ENCODE peak calls at places on chromosomes 1 and 21, in seven cellular contexts. One of them, this sample, is unnamed. For H3K4me1, the result is how much of the 10 kb centered on the place peaks cover.

GRCh38 chr1:55352080-55352800 is 137.1 kb upstream of the USP24 start:
- DNase-seq in lung: no peak
- DNase-seq in SJSA1: no peak
- DNase-seq in mesenchymal stem cell: no peak
- DNase-seq in upper lobe of left lung: no peak
- DNase-seq in GM23338: no peak
- DNase-seq in K562: no peak
- DNase-seq in this sample: no peak

GRCh38 chr1:206982216-206982615 is 12.0 kb upstream of the FCAMR start:
- DNase-seq in upper lobe of left lung: no peak
- DNase-seq in K562: peak
- DNase-seq in GM23338: peak
- DNase-seq in lung: peak
- DNase-seq in mesenchymal stem cell: peak
- DNase-seq in SJSA1: peak
- DNase-seq in this sample: no peak

GRCh38 chr1:154736840-154737239 is 128.9 kb upstream of the ADAR start:
- DNase-seq in GM23338: no peak
- DNase-seq in K562: peak
- DNase-seq in upper lobe of left lung: no peak
- DNase-seq in lung: no peak
- DNase-seq in SJSA1: peak
- DNase-seq in mesenchymal stem cell: peak
- DNase-seq in this sample: peak

GRCh38 chr1:208036177-208036808 is 125.4 kb upstream of the CD34 start:
- DNase-seq in lung: no peak
- DNase-seq in upper lobe of left lung: no peak
- DNase-seq in SJSA1: no peak
- DNase-seq in K562: peak
- DNase-seq in GM23338: peak
- DNase-seq in mesenchymal stem cell: peak
- DNase-seq in this sample: no peak

GRCh38 chr1:179080866-179081695 is 789 bp upstream of the TOR3A start:
- DNase-seq in SJSA1: no peak
- DNase-seq in K562: no peak
- DNase-seq in lung: no peak
- DNase-seq in GM23338: no peak
- DNase-seq in mesenchymal stem cell: no peak
- DNase-seq in upper lobe of left lung: no peak
- DNase-seq in this sample: no peak

GRCh38 chr1:31931241-31932225 is 6.6 kb downstream of the PTP4A2 start:
- DNase-seq in K562: peak
- DNase-seq in lung: no peak
- DNase-seq in SJSA1: peak
- DNase-seq in mesenchymal stem cell: peak
- DNase-seq in upper lobe of left lung: no peak
- DNase-seq in GM23338: peak
- DNase-seq in this sample: peak

GRCh38 chr1:150970818-150971582 is 3.6 kb downstream of the CERS2 start:
- DNase-seq in SJSA1: no peak
- DNase-seq in K562: no peak
- DNase-seq in upper lobe of left lung: no peak
- DNase-seq in GM23338: peak
- DNase-seq in lung: peak
- DNase-seq in mesenchymal stem cell: peak
- DNase-seq in this sample: no peak

GRCh38 chr1:222049176-222049575 is 307.3 kb upstream of the DUSP10 start:
- DNase-seq in upper lobe of left lung: no peak
- DNase-seq in lung: no peak
- DNase-seq in SJSA1: no peak
- DNase-seq in GM23338: no peak
- DNase-seq in mesenchymal stem cell: no peak
- DNase-seq in K562: no peak
- DNase-seq in this sample: no peak

GRCh38 chr1:107555578-107555977 is 409.4 kb downstream of the VAV3 start:
- DNase-seq in lung: no peak
- DNase-seq in upper lobe of left lung: no peak
- DNase-seq in mesenchymal stem cell: no peak
- DNase-seq in GM23338: no peak
- DNase-seq in K562: no peak
- DNase-seq in SJSA1: no peak
- DNase-seq in this sample: no peak

GRCh38 chr1:219993554-219994433 is 52.5 kb downstream of the EPRS1 start:
- DNase-seq in SJSA1: no peak
- DNase-seq in GM23338: no peak
- DNase-seq in upper lobe of left lung: no peak
- DNase-seq in mesenchymal stem cell: no peak
- DNase-seq in lung: no peak
- DNase-seq in K562: no peak
- DNase-seq in this sample: no peak

GRCh38 chr1:175839678-175840669 is 96.6 kb upstream of the TNR start:
- DNase-seq in mesenchymal stem cell: peak
- DNase-seq in upper lobe of left lung: no peak
- DNase-seq in GM23338: no peak
- DNase-seq in K562: no peak
- DNase-seq in SJSA1: no peak
- DNase-seq in lung: no peak
- DNase-seq in this sample: no peak

GRCh38 chr1:231106347-231106746 is 55.5 kb upstream of the TRIM67 start:
- DNase-seq in upper lobe of left lung: no peak
- DNase-seq in lung: no peak
- DNase-seq in K562: no peak
- DNase-seq in GM23338: no peak
- DNase-seq in mesenchymal stem cell: peak
- DNase-seq in SJSA1: peak
- DNase-seq in this sample: peak

GRCh38 chr1:64403331-64403730 is 66.6 kb upstream of the CACHD1 start:
- DNase-seq in K562: no peak
- DNase-seq in upper lobe of left lung: no peak
- DNase-seq in GM23338: no peak
- DNase-seq in mesenchymal stem cell: peak
- DNase-seq in SJSA1: no peak
- DNase-seq in lung: no peak
- DNase-seq in this sample: peak

GRCh38 chr21:25550352-25550751 is 56.9 kb downstream of the MRPL39 start:
- DNase-seq in lung: no peak
- DNase-seq in K562: no peak
- DNase-seq in mesenchymal stem cell: no peak
- DNase-seq in SJSA1: no peak
- DNase-seq in upper lobe of left lung: no peak
- DNase-seq in GM23338: no peak
- DNase-seq in this sample: no peak

GRCh38 chr1:67685558-67686271 is 714 bp downstream of the GADD45A start:
- DNase-seq in lung: peak
- DNase-seq in mesenchymal stem cell: peak
- DNase-seq in upper lobe of left lung: peak
- DNase-seq in K562: peak
- DNase-seq in GM23338: peak
- DNase-seq in SJSA1: peak
- DNase-seq in this sample: no peak

GRCh38 chr1:65958561-65959350 is 166.1 kb downstream of the PDE4B start:
- DNase-seq in GM23338: peak
- DNase-seq in K562: peak
- DNase-seq in mesenchymal stem cell: peak
- DNase-seq in SJSA1: peak
- DNase-seq in lung: no peak
- DNase-seq in upper lobe of left lung: peak
- DNase-seq in this sample: no peak

GRCh38 chr1:3777647-3778589 is 5.4 kb downstream of the SMIM1 start:
- DNase-seq in GM23338: no peak
- DNase-seq in upper lobe of left lung: peak
- DNase-seq in K562: no peak
- DNase-seq in mesenchymal stem cell: no peak
- DNase-seq in SJSA1: no peak
- DNase-seq in lung: no peak
- DNase-seq in this sample: no peak

GRCh38 chr1:26553942-26554682 is 24.6 kb downstream of the RPS6KA1 start:
- DNase-seq in upper lobe of left lung: no peak
- DNase-seq in SJSA1: no peak
- DNase-seq in mesenchymal stem cell: no peak
- DNase-seq in lung: no peak
- DNase-seq in K562: no peak
- DNase-seq in GM23338: no peak
- DNase-seq in this sample: no peak

GRCh38 chr1:15703562-15703961 is 19.4 kb downstream of the PLEKHM2 start:
- DNase-seq in SJSA1: peak
- DNase-seq in GM23338: no peak
- DNase-seq in K562: no peak
- DNase-seq in upper lobe of left lung: no peak
- DNase-seq in mesenchymal stem cell: peak
- DNase-seq in lung: peak
- DNase-seq in this sample: peak

GRCh38 chr1:61079898-61080336 is 2.4 kb upstream of the NFIA start:
- DNase-seq in upper lobe of left lung: peak
- DNase-seq in K562: peak
- DNase-seq in mesenchymal stem cell: peak
- DNase-seq in SJSA1: peak
- DNase-seq in GM23338: peak
- DNase-seq in lung: peak
- DNase-seq in this sample: peak

GRCh38 chr1:117341123-117341522 is 26.1 kb upstream of the MAN1A2 start:
- DNase-seq in mesenchymal stem cell: no peak
- DNase-seq in K562: no peak
- DNase-seq in lung: no peak
- DNase-seq in GM23338: no peak
- DNase-seq in SJSA1: no peak
- DNase-seq in upper lobe of left lung: no peak
- DNase-seq in this sample: no peak

DNA sequence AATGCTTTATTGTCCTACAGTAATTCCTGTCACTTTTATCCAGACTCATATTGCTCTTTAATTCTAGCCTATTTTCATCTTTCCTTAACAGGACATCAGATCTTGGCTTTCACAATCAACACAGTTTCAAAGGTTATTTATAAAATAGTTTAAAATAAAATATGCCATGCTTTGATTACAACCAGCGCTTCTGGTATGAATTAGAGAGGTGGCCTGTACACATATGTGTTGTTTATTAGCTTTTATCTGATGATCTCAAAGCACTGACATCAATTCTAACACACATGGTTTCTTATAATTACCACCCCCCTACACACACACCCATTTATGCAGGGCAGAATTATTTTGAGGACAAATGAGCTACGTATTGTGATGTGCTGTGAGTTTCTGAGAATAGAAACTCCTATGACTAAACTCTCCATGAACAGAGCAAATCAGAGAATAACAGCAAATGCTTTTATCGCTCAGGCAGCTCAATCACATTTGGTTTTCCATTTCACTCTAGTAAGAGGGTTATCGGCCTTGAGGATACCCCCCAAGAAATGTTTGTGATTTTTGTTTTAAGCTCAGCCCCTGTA is 18.0 kb downstream of the CD247 start:
- DNase-seq in upper lobe of left lung: no peak
- DNase-seq in GM23338: no peak
- DNase-seq in SJSA1: no peak
- DNase-seq in K562: no peak
- DNase-seq in lung: no peak
- DNase-seq in mesenchymal stem cell: no peak
- DNase-seq in this sample: no peak
- H3K4me1 ChIP-seq in upper lobe of left lung: under half
- H3K4me1 ChIP-seq in GM23338: under half
- H3K4me1 ChIP-seq in SJSA1: under half
- H3K4me1 ChIP-seq in K562: under half
- H3K4me1 ChIP-seq in lung: under half
- H3K4me1 ChIP-seq in mesenchymal stem cell: under half
- H3K4me1 ChIP-seq in this sample: under half

DNA sequence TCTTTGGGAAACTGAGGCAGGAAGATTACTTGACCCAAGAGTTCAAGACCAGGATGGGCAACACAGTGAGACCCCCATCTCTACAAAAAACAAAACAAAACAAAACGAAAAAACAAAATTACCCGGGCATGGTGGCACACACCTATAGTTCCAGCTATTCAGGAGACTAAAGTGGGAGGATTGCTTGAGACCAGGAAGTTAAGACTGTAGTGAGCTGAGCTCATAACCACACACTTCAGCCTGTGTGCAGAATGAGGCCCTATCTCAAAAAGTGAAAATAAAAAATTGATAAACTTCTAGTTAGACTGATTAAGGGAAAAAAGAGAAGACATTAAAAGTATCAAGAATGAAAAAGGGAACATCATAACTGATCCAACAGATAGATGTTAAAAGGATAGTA is 154.0 kb downstream of the RHOU start:
- DNase-seq in upper lobe of left lung: no peak
- DNase-seq in mesenchymal stem cell: no peak
- DNase-seq in lung: no peak
- DNase-seq in SJSA1: no peak
- DNase-seq in K562: no peak
- DNase-seq in GM23338: no peak
- DNase-seq in this sample: no peak
- H3K4me1 ChIP-seq in upper lobe of left lung: under half
- H3K4me1 ChIP-seq in mesenchymal stem cell: under half
- H3K4me1 ChIP-seq in lung: under half
- H3K4me1 ChIP-seq in SJSA1: under half
- H3K4me1 ChIP-seq in K562: under half
- H3K4me1 ChIP-seq in GM23338: under half
- H3K4me1 ChIP-seq in this sample: under half

GRCh38 chr1:93374334-93375106 is 28.8 kb downstream of the DR1 start:
- DNase-seq in lung: no peak
- DNase-seq in upper lobe of left lung: no peak
- DNase-seq in mesenchymal stem cell: no peak
- DNase-seq in K562: no peak
- DNase-seq in SJSA1: no peak
- DNase-seq in GM23338: no peak
- DNase-seq in this sample: no peak
- H3K4me1 ChIP-seq in lung: under half
- H3K4me1 ChIP-seq in upper lobe of left lung: under half
- H3K4me1 ChIP-seq in mesenchymal stem cell: under half
- H3K4me1 ChIP-seq in K562: under half
- H3K4me1 ChIP-seq in SJSA1: under half
- H3K4me1 ChIP-seq in GM23338: under half
- H3K4me1 ChIP-seq in this sample: under half

GRCh38 chr1:23528245-23528978 is 2.6 kb downstream of the E2F2 start:
- DNase-seq in SJSA1: peak
- DNase-seq in mesenchymal stem cell: peak
- DNase-seq in lung: peak
- DNase-seq in GM23338: no peak
- DNase-seq in K562: peak
- DNase-seq in upper lobe of left lung: peak
- DNase-seq in this sample: peak
- H3K4me1 ChIP-seq in SJSA1: under half
- H3K4me1 ChIP-seq in mesenchymal stem cell: under half
- H3K4me1 ChIP-seq in lung: under half
- H3K4me1 ChIP-seq in GM23338: under half
- H3K4me1 ChIP-seq in K562: half or more
- H3K4me1 ChIP-seq in upper lobe of left lung: half or more
- H3K4me1 ChIP-seq in this sample: under half

This sample was measured in astrocyte.